ENCODE peak calls at places on chromosomes 5 and 9, in four cellular contexts. Y is H1, D is K562, Z is GM12878. F is an unnamed sample.

GRCh38 chr9:135476561-135476960 is 3.0 kb upstream of the PPP1R26 start:
- DNase-seq in Z (no peak), Y (no peak), D (no peak), F (no peak)

GRCh38 chr9:104907278-104907951 is 20.5 kb downstream of the ABCA1 start:
- DNase-seq in Y (peak; percentile 27), Z (no peak), D (no peak), F (no peak)

GRCh38 chr9:135480071-135480941 is 724 bp downstream of the PPP1R26 start:
- DNase-seq in Z (no peak), D (peak; percentile 56), Y (peak; percentile 69), F (no peak)

GRCh38 chr5:61357745-61358144 is 25.7 kb downstream of the ZSWIM6 start:
- DNase-seq in Z (no peak), D (peak; percentile 22), Y (peak; percentile 59), F (peak; percentile 36)

GRCh38 chr5:167582263-167582662 is 709.2 kb upstream of the WWC1 start:
- DNase-seq in Z (no peak), D (no peak), Y (no peak), F (no peak)

GRCh38 chr5:151150484-151151262 is 6.9 kb downstream of the ANXA6 start:
- DNase-seq in D (no peak), Y (no peak), Z (peak; percentile 50), F (no peak)

GRCh38 chr5:175752826-175753535 is 95.1 kb downstream of the HRH2 start:
- DNase-seq in Z (no peak), D (no peak), Y (peak; percentile 33), F (no peak)

GRCh38 chr5:135217669-135218485 is 181.2 kb downstream of the MACROH2A1 start:
- DNase-seq in Y (peak; percentile 61), D (peak; percentile 55), Z (no peak), F (no peak)

GRCh38 chr9:123337971-123338370 is 18.0 kb upstream of the CRB2 start:
- DNase-seq in Y (no peak), D (no peak), Z (no peak), F (no peak)

GRCh38 chr5:180595046-180595379 is 3.7 kb upstream of the SCGB3A1 start:
- DNase-seq in Y (no peak), D (no peak), Z (no peak), F (no peak)

GRCh38 chr9:19130436-19130835 is 3.1 kb upstream of the PLIN2 start:
- DNase-seq in Y (peak; percentile 52), Z (no peak), D (no peak), F (no peak)

GRCh38 chr5:118857700-118858099 is 130.6 kb downstream of the DTWD2 start:
- DNase-seq in Y (no peak), D (no peak), Z (no peak), F (no peak)

GRCh38 chr5:16577677-16578076 is 39.1 kb downstream of the RETREG1 start:
- DNase-seq in Z (no peak), D (no peak), Y (peak; percentile 41), F (no peak)

GRCh38 chr5:73119492-73120157 is 750 bp upstream of the TMEM171 start:
- DNase-seq in Y (peak; percentile 74), D (no peak), Z (no peak), F (no peak)

GRCh38 chr5:172939561-172939960 is 19.7 kb upstream of the RPL26L1 start:
- DNase-seq in Y (no peak), Z (no peak), D (no peak), F (no peak)

GRCh38 chr9:20929276-20929675 is 102.2 kb downstream of the HACD4 start:
- DNase-seq in Y (no peak), D (no peak), Z (no peak), F (no peak)
- TF ChIP-seq EGR1 in Y (no peak), D (no peak), Z (no peak), F (no peak)

DNA sequence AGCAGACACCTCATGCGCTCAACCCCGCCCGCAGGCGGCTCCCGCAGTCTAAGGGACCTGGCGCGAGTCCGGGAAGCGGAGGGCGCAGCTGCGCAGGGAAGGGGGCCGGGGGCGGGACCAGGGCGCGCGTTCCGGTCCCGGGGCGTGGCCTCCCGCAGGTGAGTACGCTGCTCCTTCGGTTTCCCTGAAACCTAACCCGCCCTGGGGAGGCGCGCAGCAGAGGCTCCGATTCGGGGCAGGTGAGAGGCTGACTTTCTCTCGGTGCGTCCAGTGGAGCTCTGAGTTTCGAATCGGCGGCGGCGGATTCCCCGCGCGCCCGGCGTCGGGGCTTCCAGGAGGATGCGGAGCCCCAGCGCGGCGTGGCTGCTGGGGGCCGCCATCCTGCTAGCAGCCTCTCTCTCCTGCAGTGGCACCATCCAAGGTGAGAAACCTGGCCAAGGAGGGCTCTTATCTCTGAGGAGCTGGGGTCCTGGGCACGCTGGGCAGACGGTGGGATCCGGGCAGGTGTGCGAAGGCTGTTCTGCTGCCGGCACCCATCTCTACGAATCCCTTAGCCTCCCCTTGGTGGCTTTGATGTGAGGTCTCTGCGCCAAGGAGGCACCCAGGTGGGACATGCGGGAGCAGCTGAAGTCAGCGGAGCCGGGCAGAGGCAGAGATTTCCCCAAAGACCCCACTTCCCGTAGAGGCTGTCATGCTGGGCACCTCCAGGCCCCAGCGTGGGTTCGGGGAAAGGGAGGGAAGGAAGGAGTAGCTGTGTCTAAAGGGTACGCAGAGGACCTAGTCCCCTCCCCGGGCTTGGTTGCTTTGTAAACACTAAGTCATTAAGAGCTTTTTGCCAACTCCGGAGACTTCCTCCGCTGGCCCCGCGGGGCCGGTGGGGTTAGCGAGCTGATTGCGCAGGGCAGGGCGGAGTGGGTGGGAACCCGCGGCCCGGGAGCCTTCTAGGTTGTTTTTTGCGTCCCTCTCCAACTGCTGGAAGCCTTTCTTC is at the start of gene F2RL1:
- DNase-seq in Y (peak; percentile 88), D (peak; percentile 88), Z (no peak), F (peak; percentile 90)
- TF ChIP-seq POLR2A in Y (peak; percentile 81), D (no peak), Z (no peak), F (peak; percentile 42)

GRCh38 chr5:15320896-15321295 is 179.1 kb upstream of the FBXL7 start:
- DNase-seq in D (no peak), Z (no peak), Y (no peak), F (no peak)
- TF ChIP-seq JUND in D (no peak), Z (no peak), Y (no peak), F (no peak)

DNA sequence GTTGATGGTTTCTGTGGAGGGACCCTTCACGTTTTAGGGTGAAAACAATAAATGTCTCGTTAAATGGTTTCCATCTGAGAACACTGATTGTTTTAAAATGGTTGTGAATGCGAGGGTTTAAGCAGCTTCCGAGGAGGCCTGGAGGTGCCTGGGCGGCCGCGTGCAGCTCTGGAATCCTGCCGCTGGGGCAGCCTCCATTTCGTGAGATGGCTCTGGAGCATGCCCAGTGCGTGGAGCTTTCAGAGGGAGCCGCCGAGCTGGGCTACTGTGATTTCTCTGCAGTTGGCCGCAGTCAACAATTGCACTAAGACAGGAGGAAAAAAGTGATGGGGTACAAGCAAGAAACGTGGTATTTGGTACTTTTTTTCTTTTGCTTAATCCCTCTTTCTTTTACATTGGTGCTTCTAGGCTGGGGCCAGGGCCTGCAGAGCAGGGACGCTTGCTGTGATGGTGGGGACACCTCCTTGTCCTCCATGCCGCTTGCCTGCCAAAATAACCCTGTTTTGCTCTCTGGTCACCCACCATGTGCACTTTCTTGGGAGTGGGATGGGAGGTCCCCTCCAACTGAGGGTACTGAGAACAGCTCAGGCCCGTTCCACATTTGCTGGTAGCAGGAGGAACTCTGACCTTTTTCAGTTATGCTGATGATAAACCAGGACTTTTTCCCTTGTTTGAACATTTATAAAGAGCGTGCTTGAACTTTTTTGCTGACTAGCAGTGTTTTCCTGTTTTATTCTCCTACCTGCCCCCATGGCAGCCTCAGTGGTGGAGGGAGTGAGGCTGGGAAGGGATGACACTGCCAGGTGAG is 47.1 kb downstream of the EHMT1 start:
- DNase-seq in D (no peak), Y (no peak), Z (no peak), F (no peak)
- TF ChIP-seq EGR1 in D (no peak), Y (no peak), Z (no peak), F (no peak)

DNA sequence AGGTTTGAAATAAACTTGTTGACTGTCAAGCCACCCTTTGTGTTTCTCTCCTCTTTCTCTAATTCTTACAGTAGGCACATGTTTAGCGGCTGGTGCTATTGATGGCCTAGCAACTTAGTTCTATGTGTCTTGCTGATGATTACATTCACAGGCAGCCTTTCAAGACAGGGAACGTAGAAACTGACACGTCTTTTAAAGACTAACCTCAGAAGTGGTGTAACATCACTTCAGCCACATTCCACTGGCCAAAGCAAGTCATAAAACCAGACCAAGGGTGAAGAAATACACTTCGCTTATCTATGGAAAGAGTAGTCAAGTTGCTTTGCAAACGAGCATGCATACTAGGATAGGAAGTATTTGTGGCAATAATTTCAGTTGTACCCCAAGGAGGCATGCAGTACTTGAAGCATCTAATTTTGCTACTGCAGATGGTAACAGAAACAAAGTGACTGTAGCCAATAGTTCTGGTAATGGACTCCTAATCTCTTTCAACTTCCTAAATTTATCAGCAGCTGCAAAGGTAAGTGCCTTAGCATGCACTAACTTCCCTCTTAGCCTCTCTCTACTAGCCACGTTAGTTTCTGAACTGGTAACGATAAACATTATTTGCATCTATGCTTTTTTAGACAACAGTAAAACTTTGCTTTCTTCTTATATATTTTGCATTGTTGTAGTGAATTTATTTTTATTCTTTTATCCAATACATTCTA is 6.4 kb upstream of the CKS2 start:
- DNase-seq in Y (no peak), D (no peak), Z (no peak), F (no peak)
- TF ChIP-seq POLR2A in Y (no peak), D (no peak), Z (no peak), F (no peak)

GRCh38 chr5:149999359-149999758 is 1.1 kb downstream of the TIGD6 start:
- DNase-seq in Y (no peak), Z (no peak), D (peak; percentile 19), F (no peak)

GRCh38 chr5:149999866-150000260 is 591 bp downstream of the TIGD6 start:
- DNase-seq in D (no peak), Z (no peak), Y (no peak), F (no peak)

GRCh38 chr5:150000990-150001659 is 586 bp downstream of the HMGXB3 start:
- DNase-seq in D (peak; percentile 67), Z (no peak), Y (no peak), F (no peak)

GRCh38 chr5:150000261-150000989 is at the start of the genes HMGXB3 and TIGD6:
- DNase-seq in D (peak; percentile 94), Y (peak; percentile 93), Z (peak; percentile 88), F (peak; percentile 91)

GRCh38 chr5:150001660-150002493 is 1.3 kb downstream of the HMGXB3 start:
- DNase-seq in D (peak; percentile 39), Z (peak; percentile 56), Y (no peak), F (peak; percentile 48)
- TF ChIP-seq JUND in D (no peak), Z (no peak), Y (no peak), F (no peak)

GRCh38 chr5:132427285-132428146 is 58.0 kb downstream of the SLC22A5 start:
- DNase-seq in D (no peak), Y (peak; percentile 43), Z (no peak), F (no peak)
- TF ChIP-seq EGR1 in D (no peak), Y (no peak), Z (no peak), F (no peak)